ENCODE peak calls at places on chromosomes 3 and 15, in eight cellular contexts. One of them, this sample, is unnamed.

GRCh38 chr3:27186013-27186412 is 183.2 kb downstream of the NEK10 start:
- ATAC-seq in heart right ventricle: no peak
- ATAC-seq in SK-N-SH treated with all-trans-retinoic acid at 6 μM for 48 hours: no peak
- ATAC-seq in stimulated activated naive B cell treated with anti-CD40 and anti-IgM and Interleukin-4, amounts not matched to agents 10 μg/mL and 1 μg/mL and 100 μg/mL, for 72 hours: no peak
- ATAC-seq in central memory CD8-positive, alpha-beta T cell: no peak
- ATAC-seq in natural killer cell: no peak
- ATAC-seq in mucosa of descending colon: no peak
- ATAC-seq in sciatic nerve: no peak
- ATAC-seq in this sample: no peak

GRCh38 chr3:14413381-14414071 is 11.1 kb downstream of the SLC6A6 start:
- ATAC-seq in heart right ventricle: no peak
- ATAC-seq in SK-N-SH treated with all-trans-retinoic acid at 6 μM for 48 hours: peak; percentile 57
- ATAC-seq in stimulated activated naive B cell treated with anti-CD40 and anti-IgM and Interleukin-4, amounts not matched to agents 10 μg/mL and 1 μg/mL and 100 μg/mL, for 72 hours: peak; percentile 75
- ATAC-seq in central memory CD8-positive, alpha-beta T cell: no peak
- ATAC-seq in natural killer cell: no peak
- ATAC-seq in mucosa of descending colon: no peak
- ATAC-seq in sciatic nerve: no peak
- ATAC-seq in this sample: no peak

GRCh38 chr3:87486115-87486514 is 209.7 kb upstream of the POU1F1 start:
- ATAC-seq in heart right ventricle: no peak
- ATAC-seq in SK-N-SH treated with all-trans-retinoic acid at 6 μM for 48 hours: no peak
- ATAC-seq in stimulated activated naive B cell treated with anti-CD40 and anti-IgM and Interleukin-4, amounts not matched to agents 10 μg/mL and 1 μg/mL and 100 μg/mL, for 72 hours: no peak
- ATAC-seq in central memory CD8-positive, alpha-beta T cell: no peak
- ATAC-seq in natural killer cell: no peak
- ATAC-seq in mucosa of descending colon: no peak
- ATAC-seq in sciatic nerve: no peak
- ATAC-seq in this sample: no peak

GRCh38 chr3:38124324-38125122 is 12.4 kb downstream of the ACAA1 start:
- ATAC-seq in heart right ventricle: no peak
- ATAC-seq in SK-N-SH treated with all-trans-retinoic acid at 6 μM for 48 hours: no peak
- ATAC-seq in stimulated activated naive B cell treated with anti-CD40 and anti-IgM and Interleukin-4, amounts not matched to agents 10 μg/mL and 1 μg/mL and 100 μg/mL, for 72 hours: no peak
- ATAC-seq in central memory CD8-positive, alpha-beta T cell: no peak
- ATAC-seq in natural killer cell: no peak
- ATAC-seq in mucosa of descending colon: peak; percentile 20
- ATAC-seq in sciatic nerve: no peak
- ATAC-seq in this sample: no peak

GRCh38 chr3:146577662-146578061 is 27.5 kb downstream of the PLSCR5 start:
- ATAC-seq in heart right ventricle: no peak
- ATAC-seq in SK-N-SH treated with all-trans-retinoic acid at 6 μM for 48 hours: peak; percentile 83
- ATAC-seq in stimulated activated naive B cell treated with anti-CD40 and anti-IgM and Interleukin-4, amounts not matched to agents 10 μg/mL and 1 μg/mL and 100 μg/mL, for 72 hours: peak; percentile 69
- ATAC-seq in central memory CD8-positive, alpha-beta T cell: no peak
- ATAC-seq in natural killer cell: no peak
- ATAC-seq in mucosa of descending colon: peak; percentile 66
- ATAC-seq in sciatic nerve: peak; percentile 70
- ATAC-seq in this sample: peak; percentile 66

GRCh38 chr3:107263269-107264021 is 113.8 kb upstream of the CCDC54 start:
- ATAC-seq in heart right ventricle: peak; percentile 71
- ATAC-seq in SK-N-SH treated with all-trans-retinoic acid at 6 μM for 48 hours: no peak
- ATAC-seq in stimulated activated naive B cell treated with anti-CD40 and anti-IgM and Interleukin-4, amounts not matched to agents 10 μg/mL and 1 μg/mL and 100 μg/mL, for 72 hours: no peak
- ATAC-seq in central memory CD8-positive, alpha-beta T cell: no peak
- ATAC-seq in natural killer cell: no peak
- ATAC-seq in mucosa of descending colon: no peak
- ATAC-seq in sciatic nerve: peak; percentile 90
- ATAC-seq in this sample: peak; percentile 55

GRCh38 chr15:80034633-80035032 is 24.8 kb upstream of the ZFAND6 start:
- ATAC-seq in heart right ventricle: no peak
- ATAC-seq in SK-N-SH treated with all-trans-retinoic acid at 6 μM for 48 hours: no peak
- ATAC-seq in stimulated activated naive B cell treated with anti-CD40 and anti-IgM and Interleukin-4, amounts not matched to agents 10 μg/mL and 1 μg/mL and 100 μg/mL, for 72 hours: peak; percentile 53
- ATAC-seq in central memory CD8-positive, alpha-beta T cell: no peak
- ATAC-seq in natural killer cell: no peak
- ATAC-seq in mucosa of descending colon: no peak
- ATAC-seq in sciatic nerve: no peak
- ATAC-seq in this sample: no peak

GRCh38 chr3:192514081-192514753 is 213.1 kb downstream of the FGF12 start:
- ATAC-seq in heart right ventricle: no peak
- ATAC-seq in SK-N-SH treated with all-trans-retinoic acid at 6 μM for 48 hours: peak; percentile 69
- ATAC-seq in stimulated activated naive B cell treated with anti-CD40 and anti-IgM and Interleukin-4, amounts not matched to agents 10 μg/mL and 1 μg/mL and 100 μg/mL, for 72 hours: no peak
- ATAC-seq in central memory CD8-positive, alpha-beta T cell: no peak
- ATAC-seq in natural killer cell: no peak
- ATAC-seq in mucosa of descending colon: peak; percentile 13
- ATAC-seq in sciatic nerve: no peak
- ATAC-seq in this sample: peak; percentile 19

GRCh38 chr15:68792901-68793766 is 27.6 kb downstream of the ANP32A start:
- ATAC-seq in heart right ventricle: no peak
- ATAC-seq in SK-N-SH treated with all-trans-retinoic acid at 6 μM for 48 hours: no peak
- ATAC-seq in stimulated activated naive B cell treated with anti-CD40 and anti-IgM and Interleukin-4, amounts not matched to agents 10 μg/mL and 1 μg/mL and 100 μg/mL, for 72 hours: no peak
- ATAC-seq in central memory CD8-positive, alpha-beta T cell: no peak
- ATAC-seq in natural killer cell: no peak
- ATAC-seq in mucosa of descending colon: peak; percentile 78
- ATAC-seq in sciatic nerve: no peak
- ATAC-seq in this sample: no peak

GRCh38 chr3:148997623-148998022 is 6.3 kb downstream of the GYG1 start:
- ATAC-seq in heart right ventricle: peak; percentile 66
- ATAC-seq in SK-N-SH treated with all-trans-retinoic acid at 6 μM for 48 hours: no peak
- ATAC-seq in stimulated activated naive B cell treated with anti-CD40 and anti-IgM and Interleukin-4, amounts not matched to agents 10 μg/mL and 1 μg/mL and 100 μg/mL, for 72 hours: no peak
- ATAC-seq in central memory CD8-positive, alpha-beta T cell: no peak
- ATAC-seq in natural killer cell: no peak
- ATAC-seq in mucosa of descending colon: no peak
- ATAC-seq in sciatic nerve: no peak
- ATAC-seq in this sample: no peak

GRCh38 chr3:149382518-149382917 is 5.1 kb upstream of the TM4SF1 start:
- ATAC-seq in heart right ventricle: no peak
- ATAC-seq in SK-N-SH treated with all-trans-retinoic acid at 6 μM for 48 hours: peak; percentile 1
- ATAC-seq in stimulated activated naive B cell treated with anti-CD40 and anti-IgM and Interleukin-4, amounts not matched to agents 10 μg/mL and 1 μg/mL and 100 μg/mL, for 72 hours: no peak
- ATAC-seq in central memory CD8-positive, alpha-beta T cell: no peak
- ATAC-seq in natural killer cell: no peak
- ATAC-seq in mucosa of descending colon: no peak
- ATAC-seq in sciatic nerve: no peak
- ATAC-seq in this sample: no peak

GRCh38 chr3:152360303-152360702 is 91.6 kb downstream of the MBNL1 start:
- ATAC-seq in heart right ventricle: no peak
- ATAC-seq in SK-N-SH treated with all-trans-retinoic acid at 6 μM for 48 hours: no peak
- ATAC-seq in stimulated activated naive B cell treated with anti-CD40 and anti-IgM and Interleukin-4, amounts not matched to agents 10 μg/mL and 1 μg/mL and 100 μg/mL, for 72 hours: no peak
- ATAC-seq in central memory CD8-positive, alpha-beta T cell: no peak
- ATAC-seq in natural killer cell: no peak
- ATAC-seq in mucosa of descending colon: no peak
- ATAC-seq in sciatic nerve: no peak
- ATAC-seq in this sample: no peak

GRCh38 chr3:120797857-120798256 is 55.3 kb downstream of the GTF2E1 start:
- ATAC-seq in heart right ventricle: no peak
- ATAC-seq in SK-N-SH treated with all-trans-retinoic acid at 6 μM for 48 hours: no peak
- ATAC-seq in stimulated activated naive B cell treated with anti-CD40 and anti-IgM and Interleukin-4, amounts not matched to agents 10 μg/mL and 1 μg/mL and 100 μg/mL, for 72 hours: no peak
- ATAC-seq in central memory CD8-positive, alpha-beta T cell: no peak
- ATAC-seq in natural killer cell: no peak
- ATAC-seq in mucosa of descending colon: peak; percentile 79
- ATAC-seq in sciatic nerve: no peak
- ATAC-seq in this sample: no peak

GRCh38 chr15:48695835-48696573 is 50.5 kb upstream of the FBN1 start:
- ATAC-seq in heart right ventricle: no peak
- ATAC-seq in SK-N-SH treated with all-trans-retinoic acid at 6 μM for 48 hours: peak; percentile 31
- ATAC-seq in stimulated activated naive B cell treated with anti-CD40 and anti-IgM and Interleukin-4, amounts not matched to agents 10 μg/mL and 1 μg/mL and 100 μg/mL, for 72 hours: no peak
- ATAC-seq in central memory CD8-positive, alpha-beta T cell: no peak
- ATAC-seq in natural killer cell: no peak
- ATAC-seq in mucosa of descending colon: no peak
- ATAC-seq in sciatic nerve: no peak
- ATAC-seq in this sample: no peak

GRCh38 chr15:57586661-57587404 is 4.9 kb upstream of the MYZAP start:
- ATAC-seq in heart right ventricle: no peak
- ATAC-seq in SK-N-SH treated with all-trans-retinoic acid at 6 μM for 48 hours: no peak
- ATAC-seq in stimulated activated naive B cell treated with anti-CD40 and anti-IgM and Interleukin-4, amounts not matched to agents 10 μg/mL and 1 μg/mL and 100 μg/mL, for 72 hours: peak; percentile 85
- ATAC-seq in central memory CD8-positive, alpha-beta T cell: no peak
- ATAC-seq in natural killer cell: no peak
- ATAC-seq in mucosa of descending colon: no peak
- ATAC-seq in sciatic nerve: no peak
- ATAC-seq in this sample: no peak

GRCh38 chr3:141776376-141776775 is 13.2 kb downstream of the GRK7 start:
- ATAC-seq in heart right ventricle: no peak
- ATAC-seq in SK-N-SH treated with all-trans-retinoic acid at 6 μM for 48 hours: no peak
- ATAC-seq in stimulated activated naive B cell treated with anti-CD40 and anti-IgM and Interleukin-4, amounts not matched to agents 10 μg/mL and 1 μg/mL and 100 μg/mL, for 72 hours: no peak
- ATAC-seq in central memory CD8-positive, alpha-beta T cell: no peak
- ATAC-seq in natural killer cell: no peak
- ATAC-seq in mucosa of descending colon: no peak
- ATAC-seq in sciatic nerve: no peak
- ATAC-seq in this sample: no peak

GRCh38 chr3:33372218-33373081 is 67.8 kb downstream of the UBP1 start:
- ATAC-seq in heart right ventricle: peak; percentile 59
- ATAC-seq in SK-N-SH treated with all-trans-retinoic acid at 6 μM for 48 hours: peak; percentile 85
- ATAC-seq in stimulated activated naive B cell treated with anti-CD40 and anti-IgM and Interleukin-4, amounts not matched to agents 10 μg/mL and 1 μg/mL and 100 μg/mL, for 72 hours: peak; percentile 73
- ATAC-seq in central memory CD8-positive, alpha-beta T cell: no peak
- ATAC-seq in natural killer cell: peak; percentile 64
- ATAC-seq in mucosa of descending colon: peak; percentile 81
- ATAC-seq in sciatic nerve: peak; percentile 71
- ATAC-seq in this sample: peak; percentile 60

GRCh38 chr3:99638244-99638948 is at the start of gene COL8A1:
- ATAC-seq in heart right ventricle: peak; percentile 87
- ATAC-seq in SK-N-SH treated with all-trans-retinoic acid at 6 μM for 48 hours: peak; percentile 54
- ATAC-seq in stimulated activated naive B cell treated with anti-CD40 and anti-IgM and Interleukin-4, amounts not matched to agents 10 μg/mL and 1 μg/mL and 100 μg/mL, for 72 hours: no peak
- ATAC-seq in central memory CD8-positive, alpha-beta T cell: no peak
- ATAC-seq in natural killer cell: no peak
- ATAC-seq in mucosa of descending colon: peak; percentile 24
- ATAC-seq in sciatic nerve: peak; percentile 91
- ATAC-seq in this sample: peak; percentile 89

GRCh38 chr3:169207089-169207488 is 456.4 kb downstream of the MECOM start:
- ATAC-seq in heart right ventricle: no peak
- ATAC-seq in SK-N-SH treated with all-trans-retinoic acid at 6 μM for 48 hours: no peak
- ATAC-seq in stimulated activated naive B cell treated with anti-CD40 and anti-IgM and Interleukin-4, amounts not matched to agents 10 μg/mL and 1 μg/mL and 100 μg/mL, for 72 hours: no peak
- ATAC-seq in central memory CD8-positive, alpha-beta T cell: no peak
- ATAC-seq in natural killer cell: no peak
- ATAC-seq in mucosa of descending colon: no peak
- ATAC-seq in sciatic nerve: no peak
- ATAC-seq in this sample: no peak

GRCh38 chr3:117399311-117400068 is 689.9 kb downstream of the TUSC7 start:
- ATAC-seq in heart right ventricle: no peak
- ATAC-seq in SK-N-SH treated with all-trans-retinoic acid at 6 μM for 48 hours: peak; percentile 97
- ATAC-seq in stimulated activated naive B cell treated with anti-CD40 and anti-IgM and Interleukin-4, amounts not matched to agents 10 μg/mL and 1 μg/mL and 100 μg/mL, for 72 hours: no peak
- ATAC-seq in central memory CD8-positive, alpha-beta T cell: no peak
- ATAC-seq in natural killer cell: no peak
- ATAC-seq in mucosa of descending colon: peak; percentile 51
- ATAC-seq in sciatic nerve: peak; percentile 71
- ATAC-seq in this sample: no peak

GRCh38 chr15:46151786-46152185 is 517.0 kb downstream of the SQOR start:
- ATAC-seq in heart right ventricle: no peak
- ATAC-seq in SK-N-SH treated with all-trans-retinoic acid at 6 μM for 48 hours: no peak
- ATAC-seq in stimulated activated naive B cell treated with anti-CD40 and anti-IgM and Interleukin-4, amounts not matched to agents 10 μg/mL and 1 μg/mL and 100 μg/mL, for 72 hours: no peak
- ATAC-seq in central memory CD8-positive, alpha-beta T cell: no peak
- ATAC-seq in natural killer cell: no peak
- ATAC-seq in mucosa of descending colon: no peak
- ATAC-seq in sciatic nerve: no peak
- ATAC-seq in this sample: no peak

GRCh38 chr15:96504371-96504770 is 173.9 kb downstream of the NR2F2 start:
- ATAC-seq in heart right ventricle: no peak
- ATAC-seq in SK-N-SH treated with all-trans-retinoic acid at 6 μM for 48 hours: no peak
- ATAC-seq in stimulated activated naive B cell treated with anti-CD40 and anti-IgM and Interleukin-4, amounts not matched to agents 10 μg/mL and 1 μg/mL and 100 μg/mL, for 72 hours: no peak
- ATAC-seq in central memory CD8-positive, alpha-beta T cell: no peak
- ATAC-seq in natural killer cell: no peak
- ATAC-seq in mucosa of descending colon: no peak
- ATAC-seq in sciatic nerve: no peak
- ATAC-seq in this sample: no peak

GRCh38 chr15:99416191-99417188 is 149.3 kb upstream of the MEF2A start:
- ATAC-seq in heart right ventricle: peak; percentile 40
- ATAC-seq in SK-N-SH treated with all-trans-retinoic acid at 6 μM for 48 hours: no peak
- ATAC-seq in stimulated activated naive B cell treated with anti-CD40 and anti-IgM and Interleukin-4, amounts not matched to agents 10 μg/mL and 1 μg/mL and 100 μg/mL, for 72 hours: no peak
- ATAC-seq in central memory CD8-positive, alpha-beta T cell: no peak
- ATAC-seq in natural killer cell: no peak
- ATAC-seq in mucosa of descending colon: peak; percentile 10
- ATAC-seq in sciatic nerve: no peak
- ATAC-seq in this sample: no peak

GRCh38 chr3:155356594-155357370 is 63.3 kb upstream of the STRIT1 start:
- ATAC-seq in heart right ventricle: peak; percentile 25
- ATAC-seq in SK-N-SH treated with all-trans-retinoic acid at 6 μM for 48 hours: peak; percentile 41
- ATAC-seq in stimulated activated naive B cell treated with anti-CD40 and anti-IgM and Interleukin-4, amounts not matched to agents 10 μg/mL and 1 μg/mL and 100 μg/mL, for 72 hours: peak; percentile 36
- ATAC-seq in central memory CD8-positive, alpha-beta T cell: no peak
- ATAC-seq in natural killer cell: no peak
- ATAC-seq in mucosa of descending colon: no peak
- ATAC-seq in sciatic nerve: peak; percentile 40
- ATAC-seq in this sample: no peak

GRCh38 chr3:80733522-80734176 is 965.9 kb upstream of the ROBO1 start:
- ATAC-seq in heart right ventricle: no peak
- ATAC-seq in SK-N-SH treated with all-trans-retinoic acid at 6 μM for 48 hours: no peak
- ATAC-seq in stimulated activated naive B cell treated with anti-CD40 and anti-IgM and Interleukin-4, amounts not matched to agents 10 μg/mL and 1 μg/mL and 100 μg/mL, for 72 hours: no peak
- ATAC-seq in central memory CD8-positive, alpha-beta T cell: no peak
- ATAC-seq in natural killer cell: no peak
- ATAC-seq in mucosa of descending colon: peak; percentile 96
- ATAC-seq in sciatic nerve: no peak
- ATAC-seq in this sample: no peak

This sample was measured in gastroesophageal sphincter.